ENCODE peak calls at places on chromosomes 3 and 15, in five cellular contexts. V is mucosa of gallbladder, W is 8988T, K is germinal center, S is EH. Q is an unnamed sample.

GRCh38 chr3:43581343-43581742 is 40.5 kb downstream of the ANO10 start:
- DNase-seq in K (no peak), V (no peak), W (no peak), S (peak), Q (no peak)

GRCh38 chr3:131807822-131808221 is 227.0 kb downstream of the CPNE4 start:
- DNase-seq in K (no peak), S (no peak), W (no peak), V (no peak), Q (no peak)

GRCh38 chr3:59772416-59773408 is 722.9 kb upstream of the CFAP20DC start:
- DNase-seq in S (no peak), W (no peak), V (no peak), K (no peak), Q (no peak)

GRCh38 chr3:67423722-67424121 is 230.7 kb downstream of the SUCLG2 start:
- DNase-seq in K (no peak), V (no peak), S (no peak), W (no peak), Q (no peak)

GRCh38 chr3:104764499-104764898 is 602.2 kb upstream of the ALCAM start:
- DNase-seq in S (no peak), V (no peak), W (no peak), K (no peak), Q (no peak)

GRCh38 chr3:189896533-189896932 is 224.2 kb downstream of the P3H2 start:
- DNase-seq in K (no peak), S (no peak), W (no peak), V (no peak), Q (no peak)

GRCh38 chr15:70475921-70476320 is 287.4 kb downstream of the UACA start:
- DNase-seq in V (no peak), W (no peak), K (no peak), S (no peak), Q (no peak)

GRCh38 chr15:67481680-67482079 is 39.3 kb upstream of the C15orf61 start:
- DNase-seq in S (no peak), V (no peak), K (no peak), W (no peak), Q (no peak)

GRCh38 chr3:115760722-115761121 is 137.4 kb downstream of the GAP43 start:
- DNase-seq in K (no peak), W (no peak), S (no peak), V (no peak), Q (no peak)

GRCh38 chr15:69232144-69232543 is 66.6 kb upstream of the PAQR5 start:
- DNase-seq in K (no peak), W (no peak), V (no peak), S (peak), Q (no peak)

GRCh38 chr3:197014942-197015575 is 14.6 kb downstream of the MELTF start:
- DNase-seq in V (no peak), W (no peak), S (no peak), K (no peak), Q (no peak)

GRCh38 chr3:185041540-185041939 is 111.3 kb downstream of the C3orf70 start:
- DNase-seq in S (no peak), W (no peak), K (no peak), V (no peak), Q (no peak)

GRCh38 chr3:194129581-194130133 is 6.3 kb upstream of the HES1 start:
- DNase-seq in S (peak), W (no peak), K (no peak), V (no peak), Q (no peak)

GRCh38 chr15:31558840-31559239 is 232.2 kb downstream of the KLF13 start:
- DNase-seq in W (no peak), V (no peak), K (no peak), S (no peak), Q (no peak)

GRCh38 chr15:31471731-31472430 is 145.2 kb downstream of the KLF13 start:
- DNase-seq in V (no peak), W (no peak), S (peak), K (no peak), Q (no peak)

GRCh38 chr3:131350506-131350905 is 31.1 kb upstream of the NUDT16 start:
- DNase-seq in W (no peak), K (no peak), S (peak), V (no peak), Q (no peak)

Q was measured in Right ventricle myocardium inferior.